ENCODE peak calls at places on chromosome X, in four cellular contexts. V, M, K and E are unnamed samples.

GRCh38 chrX:87732133-87732532 is 214.5 kb downstream of the KLHL4 start:
- DNase-seq in V (peak; percentile 52), M (no peak), K (no peak), E (no peak)

GRCh38 chrX:145190801-145191389 is 56.4 kb upstream of the SPANXN1 start:
- DNase-seq in V (no peak), M (no peak), K (no peak), E (no peak)

GRCh38 chrX:40878821-40879571 is 143.7 kb upstream of the MED14 start:
- DNase-seq in V (peak; percentile 51), M (no peak), K (no peak), E (peak; percentile 58)

GRCh38 chrX:2498781-2499302 is 1.9 kb downstream of the DHRSX start:
- DNase-seq in V (peak; percentile 37), M (no peak), K (peak; percentile 18), E (no peak)

GRCh38 chrX:140477987-140478386 is 26.9 kb downstream of the SOX3 start:
- DNase-seq in V (peak; percentile 82), M (no peak), K (no peak), E (peak; percentile 62)

GRCh38 chrX:119638725-119639471 is 32.7 kb upstream of the NKRF start:
- DNase-seq in V (no peak), M (no peak), K (peak; percentile 6), E (no peak)

GRCh38 chrX:39196192-39197102 is 395.2 kb downstream of the MID1IP1 start:
- DNase-seq in V (no peak), M (no peak), K (peak; percentile 2), E (no peak)

GRCh38 chrX:150450519-150451177 is 87.5 kb downstream of the MAMLD1 start:
- DNase-seq in V (no peak), M (no peak), K (no peak), E (no peak)

GRCh38 chrX:39577976-39578962 is 519.5 kb downstream of the BCOR start:
- DNase-seq in V (no peak), M (no peak), K (no peak), E (no peak)

GRCh38 chrX:30653415-30654131 is at the start of gene GK:
- DNase-seq in V (no peak), M (no peak), K (peak; percentile 12), E (peak; percentile 28)

GRCh38 chrX:45781901-45782553 is 581.4 kb upstream of the DIPK2B start:
- DNase-seq in V (peak; percentile 72), M (no peak), K (peak; percentile 84), E (no peak)

GRCh38 chrX:1555370-1555769 is 18.4 kb upstream of the P2RY8 start:
- DNase-seq in V (no peak), M (no peak), K (no peak), E (no peak)

GRCh38 chrX:38678217-38678616 is 116.9 kb downstream of the TSPAN7 start:
- DNase-seq in V (no peak), M (no peak), K (no peak), E (no peak)

GRCh38 chrX:109696146-109696740 is 36.8 kb downstream of the ACSL4 start:
- DNase-seq in V (no peak), M (no peak), K (no peak), E (no peak)

GRCh38 chrX:130057209-130057608 is 53.1 kb downstream of the ELF4 start:
- DNase-seq in V (peak; percentile 25), M (no peak), K (no peak), E (no peak)

GRCh38 chrX:118593407-118593806 is 97.8 kb downstream of the DOCK11 start:
- DNase-seq in V (no peak), M (no peak), K (no peak), E (no peak)

GRCh38 chrX:55640854-55641253 is 17.7 kb downstream of the FOXR2 start:
- DNase-seq in V (no peak), M (no peak), K (no peak), E (no peak)

GRCh38 chrX:8288590-8288989 is 117.5 kb upstream of the VCX2 start:
- DNase-seq in V (no peak), M (no peak), K (no peak), E (no peak)

GRCh38 chrX:38805294-38806053 is 4.2 kb downstream of the MID1IP1 start:
- DNase-seq in V (peak; percentile 59), M (no peak), K (peak; percentile 75), E (peak; percentile 29)

GRCh38 chrX:48579259-48579658 is 5.0 kb downstream of the RBM3 start:
- DNase-seq in V (no peak), M (no peak), K (no peak), E (no peak)

GRCh38 chrX:97551821-97552220 is 668.1 kb downstream of the RPA4 start:
- DNase-seq in V (no peak), M (no peak), K (no peak), E (no peak)

GRCh38 chrX:44874481-44875184 is 1.6 kb downstream of the KDM6A start:
- DNase-seq in V (peak; percentile 59), M (no peak), K (peak; percentile 49), E (no peak)

GRCh38 chrX:17613979-17614572 is 123.2 kb upstream of the SCML1 start:
- DNase-seq in V (peak; percentile 6), M (no peak), K (peak; percentile 51), E (no peak)

GRCh38 chrX:30275498-30275897 is 28.6 kb downstream of the MAGEB1 start:
- DNase-seq in V (peak; percentile 16), M (no peak), K (peak; percentile 13), E (no peak)

GRCh38 chrX:52995135-52995973 is 37.0 kb upstream of the FAM156A start:
- DNase-seq in V (peak; percentile 97), M (peak; percentile 68), K (peak; percentile 94), E (peak; percentile 96)

GRCh38 chrX:112818114-112819012 is 22.3 kb downstream of the AMOT start:
- DNase-seq in V (peak; percentile 5), M (no peak), K (no peak), E (no peak)

GRCh38 chrX:10171291-10171690 is 14.5 kb downstream of the CLCN4 start:
- DNase-seq in V (no peak), M (no peak), K (no peak), E (no peak)
- H2BK120ac ChIP-seq in V (no peak overlapping the region), M (no peak overlapping the region), K (no peak overlapping the region), E (no peak overlapping the region)

GRCh38 chrX:68830486-68831404 is 1.9 kb downstream of the EFNB1 start:
- DNase-seq in V (no peak), M (no peak), K (no peak), E (peak; percentile 22)
- H3K18ac ChIP-seq in V (no peak overlapping the region), M (no peak overlapping the region), K (peak overlapping the region; percentile 36), E (no peak overlapping the region)

DNA sequence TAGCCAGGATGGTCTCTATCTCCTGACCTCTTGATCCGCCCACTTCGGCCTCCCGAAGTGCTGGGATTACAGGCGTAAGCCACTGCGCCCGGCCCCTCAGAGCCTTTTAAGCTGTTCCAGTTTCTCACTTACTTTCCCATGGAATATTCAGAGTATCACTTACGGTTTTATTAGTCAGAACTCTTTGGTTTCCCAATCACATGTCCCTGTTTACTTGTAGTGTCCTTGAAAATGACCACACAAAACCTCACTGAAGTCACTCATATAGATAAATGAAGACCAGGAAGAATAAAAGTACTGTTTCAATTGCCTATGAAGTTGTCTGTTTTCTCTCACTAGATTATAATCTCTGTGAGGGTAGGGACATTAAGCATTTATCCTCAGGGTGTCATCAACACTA is 217.2 kb upstream of the HCCS start:
- DNase-seq in V (no peak), M (no peak), K (no peak), E (no peak)
- H3K56ac ChIP-seq in V (no peak overlapping the region), M (no peak overlapping the region), K (no peak overlapping the region), E (no peak overlapping the region)

GRCh38 chrX:35382966-35383365 is 415.2 kb upstream of the MAGEB16 start:
- DNase-seq in V (peak; percentile 1), M (no peak), K (no peak), E (no peak)
- H2BK120ac ChIP-seq in V (no peak overlapping the region), M (no peak overlapping the region), K (no peak overlapping the region), E (no peak overlapping the region)

GRCh38 chrX:106726485-106727437 is at the start of gene RNF128:
- DNase-seq in V (peak; percentile 80), M (peak; percentile 29), K (peak; percentile 26), E (peak; percentile 78)
- H3K18ac ChIP-seq in V (no peak within 1 kb of the TSS), M (no peak within 1 kb of the TSS), K (no peak within 1 kb of the TSS), E (no peak within 1 kb of the TSS)

DNA sequence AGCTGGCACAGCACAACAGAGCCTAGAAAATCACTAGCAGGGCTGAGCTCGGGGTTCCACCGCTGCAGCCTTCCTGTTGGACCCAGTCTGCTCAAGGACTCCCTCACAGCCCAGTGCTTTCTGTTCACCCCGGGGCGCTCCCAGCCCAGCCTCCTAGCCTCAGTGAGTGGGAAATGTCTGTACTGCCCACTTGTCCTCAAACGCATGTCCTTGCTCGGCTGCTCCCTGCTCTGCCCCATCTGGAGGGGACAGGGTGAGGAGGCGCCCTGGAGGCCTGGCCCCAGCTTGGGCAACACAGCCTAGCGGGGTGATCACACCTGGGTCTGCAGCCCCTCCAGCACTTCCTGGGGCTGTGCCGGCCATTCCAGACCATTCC is 11.9 kb upstream of the CCNQ start:
- DNase-seq in V (no peak), M (no peak), K (no peak), E (no peak)
- H3K56ac ChIP-seq in V (no peak overlapping the region), M (no peak overlapping the region), K (no peak overlapping the region), E (no peak overlapping the region)

GRCh38 chrX:21839334-21840198 is at the start of gene MBTPS2:
- DNase-seq in V (peak; percentile 91), M (peak; percentile 70), K (peak; percentile 91), E (peak; percentile 79)
- H2BK120ac ChIP-seq in V (no peak within 1 kb of the TSS), M (no peak within 1 kb of the TSS), K (peak within 1 kb of the TSS; percentile 71), E (no peak within 1 kb of the TSS)

DNA sequence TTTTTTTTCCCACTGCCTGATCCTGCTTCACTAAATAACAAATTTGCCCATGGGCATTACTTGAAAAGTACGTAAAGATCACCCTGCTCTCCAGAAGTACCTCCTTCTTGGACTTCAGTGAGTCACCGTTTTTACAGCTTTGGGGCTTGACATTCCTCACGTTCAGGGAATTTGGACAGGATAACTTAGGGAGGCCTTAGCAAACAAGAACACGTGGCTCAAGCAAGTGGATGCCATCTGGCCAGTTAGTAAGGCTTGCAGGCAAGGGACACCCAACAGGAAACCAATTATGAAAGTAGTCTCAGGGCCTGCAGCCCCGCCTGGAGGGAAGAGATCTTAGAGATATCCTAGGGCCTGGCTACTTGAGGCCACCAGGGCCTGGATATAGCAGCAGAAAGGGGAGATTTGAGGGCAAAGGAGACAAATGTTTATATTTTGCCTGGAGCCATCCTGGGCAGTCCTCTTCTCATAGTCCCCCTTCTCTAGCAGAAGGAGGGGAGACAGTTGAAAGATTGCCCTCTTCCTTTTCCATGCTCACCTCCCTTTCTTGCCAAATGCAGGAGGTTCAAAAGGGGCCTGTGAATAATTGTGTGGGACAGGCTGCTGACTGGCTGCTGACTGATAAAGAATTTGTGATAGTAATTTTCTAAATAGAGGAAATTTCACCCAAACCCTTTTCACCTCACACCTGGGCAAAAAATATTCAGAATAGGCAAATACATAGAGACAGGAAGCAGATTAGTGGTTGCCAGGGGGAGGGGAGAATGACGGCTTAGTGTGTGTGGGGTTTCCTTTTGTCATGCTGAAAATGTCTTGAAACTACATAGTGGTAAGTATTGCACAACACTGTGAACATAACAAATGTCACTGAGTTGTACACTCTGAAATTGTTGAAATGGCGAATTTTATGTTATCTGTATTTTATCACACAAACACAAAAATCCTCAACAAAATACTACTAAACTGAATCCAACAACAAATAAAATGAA is 60.4 kb upstream of the PLAC1 start:
- DNase-seq in V (peak; percentile 95), M (no peak), K (peak; percentile 95), E (no peak)
- H3K18ac ChIP-seq in V (peak overlapping the region; percentile 12), M (no peak overlapping the region), K (peak overlapping the region; percentile 49), E (no peak overlapping the region)